ENCODE peak calls at places on chromosomes 11 and 22, in eight cellular contexts. One of them, this sample, is unnamed.

GRCh38 chr11:69467646-69468045 is 13.8 kb upstream of the LINC01488 start:
- DNase-seq in NCI-H2081: no peak
- DNase-seq in progenitor cell of endocrine pancreas: no peak
- DNase-seq in GM12891: no peak
- DNase-seq in osteocyte: no peak
- DNase-seq in T-helper 2 cell: no peak
- DNase-seq in IMR-90: no peak
- DNase-seq in psoas muscle: peak
- DNase-seq in this sample: no peak

GRCh38 chr22:30821381-30821780 is 126.7 kb downstream of the OSBP2 start:
- DNase-seq in NCI-H2081: no peak
- DNase-seq in progenitor cell of endocrine pancreas: no peak
- DNase-seq in GM12891: no peak
- DNase-seq in osteocyte: no peak
- DNase-seq in T-helper 2 cell: no peak
- DNase-seq in IMR-90: no peak
- DNase-seq in psoas muscle: no peak
- DNase-seq in this sample: peak

GRCh38 chr11:65437436-65438227 is 15.0 kb downstream of the NEAT1 start:
- DNase-seq in NCI-H2081: no peak
- DNase-seq in progenitor cell of endocrine pancreas: no peak
- DNase-seq in GM12891: no peak
- DNase-seq in osteocyte: no peak
- DNase-seq in T-helper 2 cell: no peak
- DNase-seq in IMR-90: peak
- DNase-seq in psoas muscle: peak
- DNase-seq in this sample: peak

GRCh38 chr11:87425943-87426342 is 388.2 kb downstream of the TMEM135 start:
- DNase-seq in NCI-H2081: no peak
- DNase-seq in progenitor cell of endocrine pancreas: no peak
- DNase-seq in GM12891: no peak
- DNase-seq in osteocyte: no peak
- DNase-seq in T-helper 2 cell: no peak
- DNase-seq in IMR-90: peak
- DNase-seq in psoas muscle: no peak
- DNase-seq in this sample: no peak

GRCh38 chr11:125441648-125442410 is 54.2 kb downstream of the FEZ1 start:
- DNase-seq in NCI-H2081: no peak
- DNase-seq in progenitor cell of endocrine pancreas: no peak
- DNase-seq in GM12891: no peak
- DNase-seq in osteocyte: no peak
- DNase-seq in T-helper 2 cell: no peak
- DNase-seq in IMR-90: no peak
- DNase-seq in psoas muscle: no peak
- DNase-seq in this sample: no peak

GRCh38 chr11:35911616-35912165 is 32.2 kb upstream of the LDLRAD3 start:
- DNase-seq in NCI-H2081: no peak
- DNase-seq in progenitor cell of endocrine pancreas: no peak
- DNase-seq in GM12891: no peak
- DNase-seq in osteocyte: no peak
- DNase-seq in T-helper 2 cell: no peak
- DNase-seq in IMR-90: no peak
- DNase-seq in psoas muscle: no peak
- DNase-seq in this sample: no peak

GRCh38 chr11:119218141-119218878 is 12.2 kb downstream of the CBL start:
- DNase-seq in NCI-H2081: no peak
- DNase-seq in progenitor cell of endocrine pancreas: no peak
- DNase-seq in GM12891: no peak
- DNase-seq in osteocyte: no peak
- DNase-seq in T-helper 2 cell: no peak
- DNase-seq in IMR-90: peak
- DNase-seq in psoas muscle: no peak
- DNase-seq in this sample: no peak

GRCh38 chr11:61985863-61986262 is 18.4 kb upstream of the FTH1 start:
- DNase-seq in NCI-H2081: no peak
- DNase-seq in progenitor cell of endocrine pancreas: no peak
- DNase-seq in GM12891: no peak
- DNase-seq in osteocyte: no peak
- DNase-seq in T-helper 2 cell: no peak
- DNase-seq in IMR-90: no peak
- DNase-seq in psoas muscle: no peak
- DNase-seq in this sample: no peak

GRCh38 chr11:101912823-101913284 is 2.0 kb upstream of the CEP126 start:
- DNase-seq in NCI-H2081: no peak
- DNase-seq in progenitor cell of endocrine pancreas: no peak
- DNase-seq in GM12891: no peak
- DNase-seq in osteocyte: no peak
- DNase-seq in T-helper 2 cell: no peak
- DNase-seq in IMR-90: peak
- DNase-seq in psoas muscle: no peak
- DNase-seq in this sample: no peak